ENCODE peak calls at places on chromosomes 7 and 10, in four cellular contexts. Q is coronary artery, C is glutamatergic neuron, L is AG10803. Z is an unnamed sample.

GRCh38 chr7:42106562-42106961 is 130.4 kb downstream of the GLI3 start:
- DNase-seq in Q (no peak), C (no peak), L (peak), Z (no peak)

GRCh38 chr7:106279425-106280182 is 5.2 kb downstream of the NAMPT start:
- DNase-seq in Q (no peak), C (no peak), L (no peak), Z (no peak)

GRCh38 chr10:4450981-4451501 is 375.0 kb upstream of the AKR1E2 start:
- DNase-seq in Q (no peak), C (no peak), L (peak), Z (peak)

GRCh38 chr10:96987842-96988175 is 155.7 kb downstream of the LCOR start:
- DNase-seq in Q (no peak), C (no peak), L (peak), Z (no peak)

GRCh38 chr10:111762114-111762513 is 421.5 kb downstream of the GPAM start:
- DNase-seq in Q (no peak), C (no peak), L (no peak), Z (no peak)

GRCh38 chr10:18233775-18234174 is 93.6 kb downstream of the CACNB2 start:
- DNase-seq in Q (no peak), C (no peak), L (no peak), Z (no peak)

GRCh38 chr7:122055072-122055471 is 89.0 kb downstream of the AASS start:
- DNase-seq in Q (no peak), C (no peak), L (no peak), Z (no peak)

GRCh38 chr10:126975221-126975620 is 70.0 kb downstream of the DOCK1 start:
- DNase-seq in Q (no peak), C (no peak), L (no peak), Z (no peak)

GRCh38 chr10:103578782-103579382 is 85.4 kb downstream of the NEURL1 start:
- DNase-seq in Q (no peak), C (no peak), L (no peak), Z (no peak)

GRCh38 chr10:95229724-95230627 is 35.9 kb downstream of the ACSM6 start:
- DNase-seq in Q (no peak), C (no peak), L (peak), Z (peak)

GRCh38 chr10:552679-553078 is 136.8 kb downstream of the DIP2C start:
- DNase-seq in Q (no peak), C (no peak), L (no peak), Z (no peak)

GRCh38 chr7:135745702-135746312 is 2.8 kb downstream of the FAM180A start:
- DNase-seq in Q (peak), C (no peak), L (peak), Z (peak)

GRCh38 chr7:45071528-45071927 is 17.2 kb downstream of the NACAD start:
- DNase-seq in Q (no peak), C (no peak), L (no peak), Z (no peak)

GRCh38 chr7:45073843-45074737 is 14.7 kb downstream of the NACAD start:
- DNase-seq in Q (no peak), C (no peak), L (no peak), Z (no peak)

GRCh38 chr7:45074738-45075644 is 13.8 kb downstream of the NACAD start:
- DNase-seq in Q (no peak), C (no peak), L (no peak), Z (no peak)

GRCh38 chr7:45072131-45073030 is 16.4 kb downstream of the NACAD start:
- DNase-seq in Q (no peak), C (no peak), L (no peak), Z (no peak)

GRCh38 chr7:45073031-45073842 is 15.5 kb downstream of the NACAD start:
- DNase-seq in Q (no peak), C (peak), L (no peak), Z (no peak)
- TF ChIP-seq CTCF in Q (no peak), C (no peak), L (no peak), Z (no peak)

GRCh38 chr7:35725280-35725680 is 30.3 kb upstream of the HERPUD2 start:
- DNase-seq in Q (no peak), C (no peak), L (no peak), Z (no peak)
- TF ChIP-seq CTCF in Q (no peak), C (no peak), L (no peak), Z (no peak)

GRCh38 chr7:132756482-132756990 is 180.3 kb upstream of the PLXNA4 start:
- DNase-seq in Q (no peak), C (no peak), L (no peak), Z (no peak)

GRCh38 chr7:132757778-132758177 is 181.5 kb upstream of the PLXNA4 start:
- DNase-seq in Q (no peak), C (no peak), L (peak), Z (peak)

GRCh38 chr7:132758983-132759382 is 182.7 kb upstream of the PLXNA4 start:
- DNase-seq in Q (no peak), C (no peak), L (no peak), Z (no peak)

GRCh38 chr7:132752431-132752830 is 176.2 kb upstream of the PLXNA4 start:
- DNase-seq in Q (no peak), C (no peak), L (peak), Z (peak)

GRCh38 chr7:132755538-132756481 is 179.5 kb upstream of the PLXNA4 start:
- DNase-seq in Q (no peak), C (no peak), L (no peak), Z (peak)
- TF ChIP-seq CTCF in Q (no peak), C (no peak), L (no peak), Z (no peak)

DNA sequence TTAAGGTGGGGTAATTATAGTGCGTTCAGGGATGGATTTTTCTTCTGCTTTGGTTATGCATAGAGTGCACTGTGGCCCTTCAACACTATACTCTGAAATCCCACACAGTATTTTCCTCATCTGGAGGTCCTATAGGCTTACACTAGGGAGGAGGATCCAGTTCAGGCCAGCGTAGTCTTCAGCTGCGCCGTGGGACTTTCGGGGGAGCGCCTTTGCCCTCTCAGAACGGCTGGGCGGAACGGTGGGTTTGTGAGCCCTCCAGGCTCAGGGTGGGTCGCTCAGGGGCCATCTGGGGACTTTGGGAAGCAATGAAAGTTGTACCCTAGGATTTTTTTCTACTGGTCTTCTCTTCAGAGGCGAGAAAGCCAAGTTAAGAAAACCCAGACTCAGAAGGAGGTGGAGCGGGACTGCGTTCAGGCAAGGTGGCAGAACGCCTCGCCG is 652 bp upstream of the VPS26A start:
- DNase-seq in Q (no peak), C (peak), L (peak), Z (no peak)
- TF ChIP-seq CTCF in Q (no peak), C (peak), L (peak), Z (peak)

GRCh38 chr7:100719523-100720319 is 547 bp upstream of the EPO start:
- DNase-seq in Q (no peak), C (no peak), L (peak), Z (peak)
- TF ChIP-seq CTCF in Q (no peak), C (no peak), L (peak), Z (peak)

GRCh38 chr10:63132651-63133055 is 475 bp upstream of the NRBF2 start:
- DNase-seq in Q (no peak), C (no peak), L (no peak), Z (no peak)
- TF ChIP-seq CTCF in Q (no peak), C (no peak), L (no peak), Z (no peak)